ENCODE peak calls at places on chromosomes 3 and 15, in nine cellular contexts. K is endodermal cell; M is naive thymus-derived CD8-positive, alpha-beta T cell; D is AML-193; S is activated effector memory CD4-positive, alpha-beta T cell treated with anti-CD3 and anti-CD28 coated beads, Interleukin-2, amount 50 U/mL, for 16 hours; F is mesenteric fat pad; P is IMR-90; W is activated T-cell treated with anti-CD3 and anti-CD28 coated beads, Interleukin-2, amount 50 U/mL, for 1 hour; A is hippocampal formation. X is an unnamed sample.

GRCh38 chr3:16866447-16867025 is 18.2 kb upstream of the PLCL2 start:
- DNase-seq in K (no peak), M (no peak), D (peak; percentile 92), S (no peak), F (no peak), P (no peak), W (no peak), A (no peak), X (peak; percentile 48)

GRCh38 chr3:15899438-15899837 is 101.7 kb upstream of the ANKRD28 start:
- DNase-seq in K (peak; percentile 57), M (no peak), D (no peak), S (no peak), F (no peak), P (peak; percentile 85), W (no peak), A (no peak), X (no peak)

GRCh38 chr15:89416339-89417183 is 79.8 kb downstream of the RHCG start:
- DNase-seq in K (peak; percentile 99), M (peak; percentile 67), D (peak; percentile 62), S (peak; percentile 87), F (no peak), P (peak; percentile 50), W (peak; percentile 67), A (no peak), X (peak; percentile 55)

GRCh38 chr3:13220991-13221390 is 147.8 kb upstream of the IQSEC1 start:
- DNase-seq in K (no peak), M (no peak), D (no peak), S (no peak), F (no peak), P (no peak), W (no peak), A (no peak), X (no peak)

GRCh38 chr15:38683382-38684242 is 119.0 kb upstream of the RASGRP1 start:
- DNase-seq in K (peak; percentile 80), M (peak; percentile 68), D (peak; percentile 6), S (peak; percentile 88), F (no peak), P (peak; percentile 53), W (peak; percentile 74), A (peak; percentile 28), X (peak; percentile 52)

GRCh38 chr15:68208641-68209240 is 3.6 kb upstream of the CALML4 start:
- DNase-seq in K (peak; percentile 33), M (no peak), D (no peak), S (peak; percentile 60), F (peak; percentile 79), P (no peak), W (no peak), A (no peak), X (no peak)

GRCh38 chr3:183244219-183244618 is 8.8 kb upstream of the B3GNT5 start:
- DNase-seq in K (no peak), M (no peak), D (peak; percentile 95), S (no peak), F (no peak), P (no peak), W (no peak), A (no peak), X (no peak)

GRCh38 chr3:155232605-155233004 is 60.9 kb downstream of the STRIT1 start:
- DNase-seq in K (no peak), M (no peak), D (no peak), S (no peak), F (no peak), P (peak; percentile 92), W (no peak), A (no peak), X (no peak)

GRCh38 chr3:44056446-44057240 is 185.0 kb upstream of the TOPAZ1 start:
- DNase-seq in K (no peak), M (no peak), D (no peak), S (no peak), F (no peak), P (no peak), W (no peak), A (no peak), X (no peak)

GRCh38 chr15:79037848-79038247 is 52.7 kb downstream of the RASGRF1 start:
- DNase-seq in K (no peak), M (no peak), D (no peak), S (peak; percentile 36), F (no peak), P (no peak), W (no peak), A (no peak), X (no peak)

GRCh38 chr3:32340039-32340438 is 51.6 kb upstream of the CMTM7 start:
- DNase-seq in K (peak; percentile 73), M (peak; percentile 34), D (no peak), S (no peak), F (no peak), P (peak; percentile 35), W (no peak), A (no peak), X (peak; percentile 15)

GRCh38 chr3:151787626-151788025 is 26.3 kb upstream of the AADAC start:
- DNase-seq in K (no peak), M (no peak), D (no peak), S (no peak), F (no peak), P (peak; percentile 37), W (no peak), A (no peak), X (no peak)

GRCh38 chr3:95607926-95608325 is 1206.5 kb upstream of the EPHA6 start:
- DNase-seq in K (no peak), M (no peak), D (no peak), S (no peak), F (no peak), P (no peak), W (no peak), A (no peak), X (no peak)

GRCh38 chr3:170233532-170233931 is 11.3 kb downstream of the PRKCI start:
- DNase-seq in K (no peak), M (no peak), D (peak; percentile 34), S (no peak), F (no peak), P (peak; percentile 94), W (no peak), A (no peak), X (no peak)

GRCh38 chr3:135576786-135577185 is 388.7 kb upstream of the PPP2R3A start:
- DNase-seq in K (no peak), M (no peak), D (no peak), S (no peak), F (no peak), P (no peak), W (no peak), A (no peak), X (no peak)

GRCh38 chr3:79297242-79297641 is 470.6 kb downstream of the ROBO1 start:
- DNase-seq in K (no peak), M (no peak), D (no peak), S (no peak), F (no peak), P (peak; percentile 97), W (no peak), A (no peak), X (no peak)

GRCh38 chr3:37957185-37957936 is 33.2 kb upstream of the VILL start:
- DNase-seq in K (no peak), M (no peak), D (no peak), S (no peak), F (no peak), P (no peak), W (no peak), A (no peak), X (no peak)

GRCh38 chr3:71816141-71816540 is 31.2 kb upstream of the PROK2 start:
- DNase-seq in K (no peak), M (no peak), D (peak; percentile 66), S (no peak), F (no peak), P (no peak), W (no peak), A (no peak), X (no peak)

GRCh38 chr3:169661567-169662214 is 1.8 kb downstream of the MECOM start:
- DNase-seq in K (peak; percentile 76), M (no peak), D (no peak), S (peak; percentile 67), F (no peak), P (peak; percentile 36), W (no peak), A (no peak), X (no peak)

GRCh38 chr15:100544946-100545345 is 16.2 kb upstream of the CERS3 start:
- DNase-seq in K (no peak), M (no peak), D (no peak), S (no peak), F (no peak), P (no peak), W (no peak), A (no peak), X (no peak)

GRCh38 chr3:105965384-105965783 is 96.6 kb upstream of the CBLB start:
- DNase-seq in K (no peak), M (no peak), D (no peak), S (no peak), F (no peak), P (peak; percentile 52), W (no peak), A (no peak), X (no peak)

GRCh38 chr15:82132742-82133141 is 86.9 kb upstream of the MEX3B start:
- DNase-seq in K (no peak), M (no peak), D (no peak), S (no peak), F (no peak), P (peak; percentile 93), W (no peak), A (no peak), X (no peak)

X was measured in CD8-positive, alpha-beta memory T cell.